ENCODE peak calls at places on chromosomes 16 and 17, in nine cellular contexts. One of them, this sample, is unnamed.

GRCh38 chr16:15993946-15994665 is 44.7 kb downstream of the ABCC1 start:
- DNase-seq in NCI-H2171: no peak
- DNase-seq in activated T-helper 9 cell treated with anti-CD3 and anti-CD28 coated beads, Interleukin-2, amount 50 U/mL, for 16 hours: no peak
- DNase-seq in stimulated activated CD4-positive, alpha-beta T cell treated with anti-CD3 and anti-CD28 coated beads, Interleukin-4, amount 100 ng/mL, for 4 hours: no peak
- DNase-seq in adipocyte: no peak
- DNase-seq in PC-9: no peak
- DNase-seq in activated CD4-positive, alpha-beta T cell treated with anti-CD3 and anti-CD28 coated beads, Interleukin-2, amount 10 ng/mL, durations not matched to agents 7 days and 5 days: no peak
- DNase-seq in stimulated activated CD8-positive, alpha-beta memory T cell treated with anti-CD3 and anti-CD28 coated beads, Interleukin-7, amount 100 ng/mL, for 1 hour: no peak
- DNase-seq in activated T-helper 1 cell treated with Interleukin-2 at 50 U/mL for 16 hours: no peak
- DNase-seq in this sample: no peak

GRCh38 chr17:16915752-16916556 is 56.0 kb downstream of the TNFRSF13B start:
- DNase-seq in NCI-H2171: peak
- DNase-seq in stimulated activated CD8-positive, alpha-beta memory T cell treated with anti-CD3 and anti-CD28 coated beads, Interleukin-7, amount 100 ng/mL, for 1 hour: no peak
- DNase-seq in activated CD4-positive, alpha-beta T cell treated with anti-CD3 and anti-CD28 coated beads, Interleukin-2, amount 10 ng/mL, durations not matched to agents 7 days and 5 days: peak
- DNase-seq in stimulated activated CD4-positive, alpha-beta T cell treated with anti-CD3 and anti-CD28 coated beads, Interleukin-4, amount 100 ng/mL, for 4 hours: no peak
- DNase-seq in activated T-helper 1 cell treated with Interleukin-2 at 50 U/mL for 16 hours: no peak
- DNase-seq in activated T-helper 9 cell treated with anti-CD3 and anti-CD28 coated beads, Interleukin-2, amount 50 U/mL, for 16 hours: no peak
- DNase-seq in PC-9: peak
- DNase-seq in adipocyte: peak
- DNase-seq in this sample: peak

GRCh38 chr16:64629622-64630021 is 492.2 kb downstream of the CDH11 start:
- DNase-seq in activated CD4-positive, alpha-beta T cell treated with anti-CD3 and anti-CD28 coated beads, Interleukin-2, amount 10 ng/mL, durations not matched to agents 7 days and 5 days: no peak
- DNase-seq in NCI-H2171: no peak
- DNase-seq in stimulated activated CD8-positive, alpha-beta memory T cell treated with anti-CD3 and anti-CD28 coated beads, Interleukin-7, amount 100 ng/mL, for 1 hour: no peak
- DNase-seq in adipocyte: no peak
- DNase-seq in activated T-helper 9 cell treated with anti-CD3 and anti-CD28 coated beads, Interleukin-2, amount 50 U/mL, for 16 hours: no peak
- DNase-seq in stimulated activated CD4-positive, alpha-beta T cell treated with anti-CD3 and anti-CD28 coated beads, Interleukin-4, amount 100 ng/mL, for 4 hours: no peak
- DNase-seq in activated T-helper 1 cell treated with Interleukin-2 at 50 U/mL for 16 hours: no peak
- DNase-seq in PC-9: no peak
- DNase-seq in this sample: no peak

GRCh38 chr16:369275-369865 is 968 bp downstream of the MRPL28 start:
- DNase-seq in stimulated activated CD4-positive, alpha-beta T cell treated with anti-CD3 and anti-CD28 coated beads, Interleukin-4, amount 100 ng/mL, for 4 hours: no peak
- DNase-seq in stimulated activated CD8-positive, alpha-beta memory T cell treated with anti-CD3 and anti-CD28 coated beads, Interleukin-7, amount 100 ng/mL, for 1 hour: no peak
- DNase-seq in NCI-H2171: no peak
- DNase-seq in activated CD4-positive, alpha-beta T cell treated with anti-CD3 and anti-CD28 coated beads, Interleukin-2, amount 10 ng/mL, durations not matched to agents 7 days and 5 days: no peak
- DNase-seq in adipocyte: no peak
- DNase-seq in PC-9: no peak
- DNase-seq in activated T-helper 1 cell treated with Interleukin-2 at 50 U/mL for 16 hours: no peak
- DNase-seq in activated T-helper 9 cell treated with anti-CD3 and anti-CD28 coated beads, Interleukin-2, amount 50 U/mL, for 16 hours: no peak
- DNase-seq in this sample: no peak

GRCh38 chr17:64599187-64599676 is 62.9 kb downstream of the SMURF2 start:
- DNase-seq in activated T-helper 1 cell treated with Interleukin-2 at 50 U/mL for 16 hours: peak
- DNase-seq in stimulated activated CD4-positive, alpha-beta T cell treated with anti-CD3 and anti-CD28 coated beads, Interleukin-4, amount 100 ng/mL, for 4 hours: peak
- DNase-seq in activated T-helper 9 cell treated with anti-CD3 and anti-CD28 coated beads, Interleukin-2, amount 50 U/mL, for 16 hours: peak
- DNase-seq in adipocyte: no peak
- DNase-seq in NCI-H2171: no peak
- DNase-seq in activated CD4-positive, alpha-beta T cell treated with anti-CD3 and anti-CD28 coated beads, Interleukin-2, amount 10 ng/mL, durations not matched to agents 7 days and 5 days: peak
- DNase-seq in stimulated activated CD8-positive, alpha-beta memory T cell treated with anti-CD3 and anti-CD28 coated beads, Interleukin-7, amount 100 ng/mL, for 1 hour: peak
- DNase-seq in PC-9: no peak
- DNase-seq in this sample: no peak

GRCh38 chr17:15257316-15257925 is 7.7 kb downstream of the PMP22 start:
- DNase-seq in PC-9: no peak
- DNase-seq in stimulated activated CD4-positive, alpha-beta T cell treated with anti-CD3 and anti-CD28 coated beads, Interleukin-4, amount 100 ng/mL, for 4 hours: peak
- DNase-seq in adipocyte: peak
- DNase-seq in activated CD4-positive, alpha-beta T cell treated with anti-CD3 and anti-CD28 coated beads, Interleukin-2, amount 10 ng/mL, durations not matched to agents 7 days and 5 days: peak
- DNase-seq in activated T-helper 9 cell treated with anti-CD3 and anti-CD28 coated beads, Interleukin-2, amount 50 U/mL, for 16 hours: peak
- DNase-seq in NCI-H2171: no peak
- DNase-seq in activated T-helper 1 cell treated with Interleukin-2 at 50 U/mL for 16 hours: peak
- DNase-seq in stimulated activated CD8-positive, alpha-beta memory T cell treated with anti-CD3 and anti-CD28 coated beads, Interleukin-7, amount 100 ng/mL, for 1 hour: peak
- DNase-seq in this sample: peak

GRCh38 chr17:73956595-73957465 is 246.6 kb upstream of the RPL38 start:
- DNase-seq in NCI-H2171: no peak
- DNase-seq in PC-9: no peak
- DNase-seq in stimulated activated CD8-positive, alpha-beta memory T cell treated with anti-CD3 and anti-CD28 coated beads, Interleukin-7, amount 100 ng/mL, for 1 hour: peak
- DNase-seq in adipocyte: no peak
- DNase-seq in activated T-helper 1 cell treated with Interleukin-2 at 50 U/mL for 16 hours: peak
- DNase-seq in stimulated activated CD4-positive, alpha-beta T cell treated with anti-CD3 and anti-CD28 coated beads, Interleukin-4, amount 100 ng/mL, for 4 hours: peak
- DNase-seq in activated T-helper 9 cell treated with anti-CD3 and anti-CD28 coated beads, Interleukin-2, amount 50 U/mL, for 16 hours: peak
- DNase-seq in activated CD4-positive, alpha-beta T cell treated with anti-CD3 and anti-CD28 coated beads, Interleukin-2, amount 10 ng/mL, durations not matched to agents 7 days and 5 days: peak
- DNase-seq in this sample: no peak

GRCh38 chr16:52603015-52603414 is 56.1 kb upstream of the TOX3 start:
- DNase-seq in activated CD4-positive, alpha-beta T cell treated with anti-CD3 and anti-CD28 coated beads, Interleukin-2, amount 10 ng/mL, durations not matched to agents 7 days and 5 days: no peak
- DNase-seq in stimulated activated CD8-positive, alpha-beta memory T cell treated with anti-CD3 and anti-CD28 coated beads, Interleukin-7, amount 100 ng/mL, for 1 hour: no peak
- DNase-seq in activated T-helper 1 cell treated with Interleukin-2 at 50 U/mL for 16 hours: no peak
- DNase-seq in NCI-H2171: peak
- DNase-seq in adipocyte: no peak
- DNase-seq in stimulated activated CD4-positive, alpha-beta T cell treated with anti-CD3 and anti-CD28 coated beads, Interleukin-4, amount 100 ng/mL, for 4 hours: no peak
- DNase-seq in activated T-helper 9 cell treated with anti-CD3 and anti-CD28 coated beads, Interleukin-2, amount 50 U/mL, for 16 hours: no peak
- DNase-seq in PC-9: no peak
- DNase-seq in this sample: no peak

GRCh38 chr16:50114357-50115129 is 38.6 kb upstream of the TENT4B start:
- DNase-seq in PC-9: peak
- DNase-seq in stimulated activated CD4-positive, alpha-beta T cell treated with anti-CD3 and anti-CD28 coated beads, Interleukin-4, amount 100 ng/mL, for 4 hours: no peak
- DNase-seq in activated CD4-positive, alpha-beta T cell treated with anti-CD3 and anti-CD28 coated beads, Interleukin-2, amount 10 ng/mL, durations not matched to agents 7 days and 5 days: no peak
- DNase-seq in stimulated activated CD8-positive, alpha-beta memory T cell treated with anti-CD3 and anti-CD28 coated beads, Interleukin-7, amount 100 ng/mL, for 1 hour: no peak
- DNase-seq in NCI-H2171: no peak
- DNase-seq in activated T-helper 1 cell treated with Interleukin-2 at 50 U/mL for 16 hours: no peak
- DNase-seq in adipocyte: peak
- DNase-seq in activated T-helper 9 cell treated with anti-CD3 and anti-CD28 coated beads, Interleukin-2, amount 50 U/mL, for 16 hours: no peak
- DNase-seq in this sample: no peak

GRCh38 chr16:57479422-57480126 is 6.7 kb downstream of the DOK4 start:
- DNase-seq in activated T-helper 1 cell treated with Interleukin-2 at 50 U/mL for 16 hours: no peak
- DNase-seq in NCI-H2171: peak
- DNase-seq in PC-9: no peak
- DNase-seq in stimulated activated CD4-positive, alpha-beta T cell treated with anti-CD3 and anti-CD28 coated beads, Interleukin-4, amount 100 ng/mL, for 4 hours: no peak
- DNase-seq in activated T-helper 9 cell treated with anti-CD3 and anti-CD28 coated beads, Interleukin-2, amount 50 U/mL, for 16 hours: no peak
- DNase-seq in stimulated activated CD8-positive, alpha-beta memory T cell treated with anti-CD3 and anti-CD28 coated beads, Interleukin-7, amount 100 ng/mL, for 1 hour: no peak
- DNase-seq in adipocyte: peak
- DNase-seq in activated CD4-positive, alpha-beta T cell treated with anti-CD3 and anti-CD28 coated beads, Interleukin-2, amount 10 ng/mL, durations not matched to agents 7 days and 5 days: no peak
- DNase-seq in this sample: no peak

GRCh38 chr17:83189013-83189672 is 109.7 kb downstream of the METRNL start:
- DNase-seq in activated CD4-positive, alpha-beta T cell treated with anti-CD3 and anti-CD28 coated beads, Interleukin-2, amount 10 ng/mL, durations not matched to agents 7 days and 5 days: no peak
- DNase-seq in activated T-helper 9 cell treated with anti-CD3 and anti-CD28 coated beads, Interleukin-2, amount 50 U/mL, for 16 hours: no peak
- DNase-seq in stimulated activated CD4-positive, alpha-beta T cell treated with anti-CD3 and anti-CD28 coated beads, Interleukin-4, amount 100 ng/mL, for 4 hours: no peak
- DNase-seq in PC-9: no peak
- DNase-seq in adipocyte: no peak
- DNase-seq in activated T-helper 1 cell treated with Interleukin-2 at 50 U/mL for 16 hours: no peak
- DNase-seq in NCI-H2171: no peak
- DNase-seq in stimulated activated CD8-positive, alpha-beta memory T cell treated with anti-CD3 and anti-CD28 coated beads, Interleukin-7, amount 100 ng/mL, for 1 hour: no peak
- DNase-seq in this sample: peak

GRCh38 chr17:4509402-4509801 is 10.7 kb downstream of the SPNS2 start:
- DNase-seq in activated T-helper 1 cell treated with Interleukin-2 at 50 U/mL for 16 hours: no peak
- DNase-seq in PC-9: no peak
- DNase-seq in stimulated activated CD8-positive, alpha-beta memory T cell treated with anti-CD3 and anti-CD28 coated beads, Interleukin-7, amount 100 ng/mL, for 1 hour: no peak
- DNase-seq in adipocyte: no peak
- DNase-seq in activated CD4-positive, alpha-beta T cell treated with anti-CD3 and anti-CD28 coated beads, Interleukin-2, amount 10 ng/mL, durations not matched to agents 7 days and 5 days: peak
- DNase-seq in activated T-helper 9 cell treated with anti-CD3 and anti-CD28 coated beads, Interleukin-2, amount 50 U/mL, for 16 hours: no peak
- DNase-seq in NCI-H2171: no peak
- DNase-seq in stimulated activated CD4-positive, alpha-beta T cell treated with anti-CD3 and anti-CD28 coated beads, Interleukin-4, amount 100 ng/mL, for 4 hours: no peak
- DNase-seq in this sample: no peak

GRCh38 chr16:88368036-88368435 is 14.7 kb upstream of the ZNF469 start:
- DNase-seq in activated CD4-positive, alpha-beta T cell treated with anti-CD3 and anti-CD28 coated beads, Interleukin-2, amount 10 ng/mL, durations not matched to agents 7 days and 5 days: no peak
- DNase-seq in NCI-H2171: no peak
- DNase-seq in stimulated activated CD4-positive, alpha-beta T cell treated with anti-CD3 and anti-CD28 coated beads, Interleukin-4, amount 100 ng/mL, for 4 hours: no peak
- DNase-seq in adipocyte: no peak
- DNase-seq in activated T-helper 9 cell treated with anti-CD3 and anti-CD28 coated beads, Interleukin-2, amount 50 U/mL, for 16 hours: no peak
- DNase-seq in stimulated activated CD8-positive, alpha-beta memory T cell treated with anti-CD3 and anti-CD28 coated beads, Interleukin-7, amount 100 ng/mL, for 1 hour: no peak
- DNase-seq in activated T-helper 1 cell treated with Interleukin-2 at 50 U/mL for 16 hours: no peak
- DNase-seq in PC-9: no peak
- DNase-seq in this sample: no peak

This sample was measured in osteocyte.